ENCODE peak calls at places on chromosomes 4 and X, in eight cellular contexts. O, S, M, R, T, N, K and G are unnamed samples.

GRCh38 chrX:125622899-125623298 is 303.2 kb downstream of the TEX13C start:
- DNase-seq in T (no peak), R (no peak), O (no peak), S (no peak), N (no peak), M (no peak), K (no peak), G (no peak)

GRCh38 chr4:88605744-88606143 is 13.5 kb downstream of the HERC3 start:
- DNase-seq in N (no peak), K (no peak), S (no peak), O (no peak), M (no peak), R (no peak), T (no peak), G (no peak)

GRCh38 chrX:143455045-143455444 is 62.2 kb downstream of the SPANXN3 start:
- DNase-seq in O (no peak), N (no peak), T (no peak), S (no peak), M (peak), R (no peak), K (no peak), G (no peak)

GRCh38 chr4:162409048-162409447 is 245.2 kb upstream of the FSTL5 start:
- DNase-seq in S (no peak), N (no peak), K (no peak), T (no peak), O (no peak), R (no peak), M (no peak), G (no peak)

GRCh38 chrX:2664497-2664896 is 26.6 kb upstream of the CD99 start:
- DNase-seq in T (no peak), K (no peak), S (peak), M (peak), O (no peak), R (peak), N (no peak), G (no peak)

GRCh38 chr4:124636793-124637192 is 75.7 kb downstream of the ANKRD50 start:
- DNase-seq in O (no peak), N (no peak), M (no peak), S (no peak), R (no peak), T (no peak), K (no peak), G (no peak)

GRCh38 chr4:139933541-139933940 is 220.4 kb downstream of the MAML3 start:
- DNase-seq in R (no peak), M (no peak), N (no peak), K (no peak), T (no peak), S (no peak), O (peak), G (no peak)

GRCh38 chr4:11198516-11199305 is 230.0 kb downstream of the HS3ST1 start:
- DNase-seq in T (no peak), R (no peak), S (no peak), K (no peak), M (no peak), N (no peak), O (no peak), G (no peak)

GRCh38 chr4:189792819-189793618 is 147.7 kb upstream of the FRG1 start:
- DNase-seq in T (no peak), N (peak), O (peak), K (peak), M (peak), R (peak), S (peak), G (no peak)

DNA sequence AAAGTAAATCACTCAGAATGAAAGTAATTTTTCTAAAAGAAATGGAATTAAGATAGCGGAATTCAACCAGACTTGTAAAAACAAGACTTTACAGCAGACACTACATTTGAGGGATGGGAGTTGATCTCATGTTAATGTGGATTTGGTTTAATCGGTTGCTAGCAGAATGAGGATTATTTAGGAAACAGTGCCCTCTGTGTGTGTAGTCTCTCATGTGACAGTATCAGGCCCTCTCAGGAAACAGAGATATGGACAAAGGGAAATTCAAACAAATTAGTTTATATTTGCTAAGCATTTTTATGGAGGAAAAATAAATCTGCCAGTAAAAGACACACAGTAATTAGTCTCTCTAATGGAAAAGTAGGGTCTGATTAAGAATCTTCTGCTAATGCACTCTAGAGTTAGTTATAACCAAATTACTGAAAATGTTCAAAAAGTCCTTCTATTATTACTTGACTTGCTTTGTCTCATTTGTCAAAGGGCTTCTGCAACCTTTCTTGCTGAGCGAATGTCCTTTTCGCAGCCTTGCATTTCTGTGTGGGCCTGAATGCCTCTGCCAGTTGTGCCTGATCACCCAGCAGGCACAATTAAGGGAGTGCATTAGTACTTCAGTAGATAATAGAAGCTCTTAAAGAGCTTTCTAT is 1282.3 kb upstream of the TENM3 start:
- DNase-seq in K (no peak), S (no peak), O (no peak), N (no peak), T (no peak), R (no peak), M (no peak), G (no peak)
- TF ChIP-seq CTCF in K (no peak), S (no peak), O (no peak), N (no peak), T (no peak), R (no peak), M (no peak), G (no peak)

GRCh38 chr4:104491826-104492771 is 2.6 kb downstream of the CXXC4 start:
- DNase-seq in M (peak), R (no peak), O (peak), N (no peak), T (no peak), K (no peak), S (no peak), G (no peak)

GRCh38 chr4:104494161-104494560 is 533 bp downstream of the CXXC4 start:
- DNase-seq in K (no peak), T (no peak), N (no peak), M (no peak), S (no peak), R (no peak), O (no peak), G (no peak)

GRCh38 chr4:104491396-104491821 is 3.3 kb downstream of the CXXC4 start:
- DNase-seq in O (peak), T (no peak), M (peak), R (no peak), N (no peak), K (peak), S (no peak), G (no peak)

GRCh38 chr4:104494822-104495559 is at the start of gene CXXC4:
- DNase-seq in N (peak), M (peak), R (peak), S (no peak), T (no peak), O (peak), K (peak), G (no peak)

GRCh38 chr4:104493071-104493831 is 1.4 kb downstream of the CXXC4 start:
- DNase-seq in R (no peak), O (no peak), S (no peak), M (no peak), K (no peak), N (no peak), T (no peak), G (no peak)
- H3K27ac ChIP-seq in R (peak), O (no peak), S (peak), M (peak), K (no peak), N (no peak), T (no peak), G (no peak)

DNA sequence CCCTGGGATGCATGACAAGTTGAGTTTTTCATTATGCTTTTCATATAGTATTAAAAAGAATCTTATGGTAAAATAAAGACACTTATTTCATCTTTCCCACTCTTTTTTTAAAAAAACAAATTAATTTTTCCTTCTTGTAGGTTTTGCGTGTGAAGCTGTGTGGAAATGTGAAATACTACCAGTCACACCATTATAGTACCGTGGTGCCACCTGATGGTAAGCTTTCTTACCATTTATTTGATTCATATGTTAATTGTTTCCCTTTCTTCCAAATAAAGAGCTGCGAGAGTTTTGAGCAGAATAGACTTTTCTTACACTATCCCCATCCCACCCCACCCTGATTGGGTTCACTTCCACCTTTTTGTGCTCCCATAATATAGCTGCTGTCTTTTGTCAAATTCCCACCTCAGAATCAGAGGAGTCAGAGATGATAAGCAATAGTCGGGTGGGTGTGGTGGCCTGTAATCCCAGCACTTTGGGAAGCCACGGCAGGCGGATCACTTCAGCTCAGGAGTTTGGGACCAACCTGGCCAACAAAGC is 44.3 kb downstream of the CASP6 start:
- DNase-seq in K (no peak), T (no peak), O (peak), R (no peak), M (peak), S (no peak), N (no peak), G (no peak)
- TF ChIP-seq CTCF in K (no peak), T (no peak), O (peak), R (no peak), M (no peak), S (no peak), N (no peak), G (no peak)

GRCh38 chr4:147313114-147313513 is 167.8 kb upstream of the EDNRA start:
- DNase-seq in N (no peak), S (no peak), T (no peak), K (no peak), O (no peak), M (no peak), R (no peak), G (no peak)

DNA sequence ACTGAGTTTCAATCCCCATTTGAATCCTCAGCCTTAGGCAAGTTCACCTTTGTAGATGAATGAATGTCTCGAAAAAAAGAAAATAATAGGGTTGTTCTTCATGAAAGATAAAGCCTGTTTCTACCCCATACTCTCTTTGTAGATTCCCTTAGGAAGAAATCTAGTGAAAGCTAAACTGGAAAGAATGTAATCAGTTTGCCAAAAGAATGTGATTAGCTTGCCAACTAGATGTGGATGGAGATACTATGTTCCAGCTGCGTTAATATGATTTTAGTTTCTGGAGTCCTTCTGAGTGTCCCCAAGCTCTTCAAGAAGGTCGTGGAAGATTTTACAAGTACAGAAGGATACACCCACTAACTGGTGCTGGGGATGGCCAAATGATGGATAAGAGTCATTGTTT is 162.3 kb upstream of the EDNRA start:
- DNase-seq in O (no peak), R (no peak), N (no peak), K (no peak), T (no peak), M (peak), S (no peak), G (no peak)
- H3K27ac ChIP-seq in O (no peak), R (no peak), N (no peak), K (no peak), T (no peak), M (no peak), S (no peak), G (peak)

GRCh38 chrX:110145854-110146253 is 142.9 kb downstream of the TMEM164 start:
- DNase-seq in M (peak), T (no peak), K (no peak), R (no peak), N (no peak), S (no peak), O (peak), G (no peak)
- TF ChIP-seq CTCF in M (peak), T (peak), K (peak), R (peak), N (peak), S (peak), O (peak), G (peak)

GRCh38 chr4:141004844-141005243 is 128.4 kb downstream of the RNF150 start:
- DNase-seq in R (no peak), M (no peak), T (no peak), S (no peak), K (no peak), O (no peak), N (no peak), G (no peak)

GRCh38 chr4:141013899-141014298 is 119.4 kb downstream of the RNF150 start:
- DNase-seq in T (no peak), K (no peak), R (no peak), M (no peak), N (no peak), S (no peak), O (no peak), G (no peak)

GRCh38 chr4:141006236-141006802 is 127.0 kb downstream of the RNF150 start:
- DNase-seq in O (no peak), K (no peak), T (no peak), S (no peak), N (no peak), R (no peak), M (no peak), G (no peak)

GRCh38 chr4:141011799-141012377 is 121.4 kb downstream of the RNF150 start:
- DNase-seq in O (no peak), S (no peak), R (no peak), N (no peak), K (no peak), M (no peak), T (no peak), G (no peak)

GRCh38 chr4:141009931-141010330 is 123.3 kb downstream of the RNF150 start:
- DNase-seq in O (no peak), N (no peak), K (no peak), M (no peak), T (no peak), S (no peak), R (no peak), G (no peak)
- H3K27ac ChIP-seq in O (no peak), N (no peak), K (no peak), M (no peak), T (no peak), S (no peak), R (no peak), G (no peak)